ENCODE peak calls at places on chromosome 1, in four cellular contexts. D, V, S and Q are unnamed samples.

GRCh38 chr1:59179673-59180072 is 117.2 kb upstream of the FGGY start:
- DNase-seq in D (peak), V (no peak), S (no peak), Q (peak)

GRCh38 chr1:233016798-233017197 is 66.4 kb downstream of the NTPCR start:
- DNase-seq in D (no peak), V (no peak), S (no peak), Q (no peak)

GRCh38 chr1:19759740-19760089 is 40.0 kb downstream of the TMCO4 start:
- DNase-seq in D (peak), V (no peak), S (no peak), Q (no peak)

GRCh38 chr1:94971491-94971924 is 44.6 kb upstream of the CNN3 start:
- DNase-seq in D (peak), V (no peak), S (peak), Q (no peak)

GRCh38 chr1:23756676-23757075 is 13.4 kb downstream of the ELOA start:
- DNase-seq in D (peak), V (no peak), S (peak), Q (no peak)

GRCh38 chr1:44103270-44104131 is 15.1 kb upstream of the KLF17 start:
- DNase-seq in D (no peak), V (no peak), S (no peak), Q (no peak)

GRCh38 chr1:97186381-97186780 is 464.8 kb downstream of the PTBP2 start:
- DNase-seq in D (peak), V (no peak), S (no peak), Q (no peak)

GRCh38 chr1:23843644-23844043 is 18.4 kb upstream of the HMGCL start:
- DNase-seq in D (no peak), V (no peak), S (no peak), Q (no peak)

GRCh38 chr1:202794049-202794725 is 14.0 kb downstream of the KDM5B start:
- DNase-seq in D (peak), V (no peak), S (peak), Q (no peak)

GRCh38 chr1:202834771-202835547 is 24.2 kb downstream of the PCAT6 start:
- DNase-seq in D (no peak), V (no peak), S (no peak), Q (no peak)

GRCh38 chr1:231374394-231374793 is 36.3 kb downstream of the SPRTN start:
- DNase-seq in D (no peak), V (no peak), S (no peak), Q (no peak)